ENCODE peak calls at places on chromosome 1, in nine cellular contexts. One of them, this sample, is unnamed.
A peak's percentile ranks its signal among the peaks of the same experiment; 100 is the strongest.

GRCh38 chr1:109531205-109531779 is 8.4 kb upstream of the GPR61 start:
- DNase-seq in uterus: no peak
- DNase-seq in K562: no peak
- DNase-seq in body of pancreas: no peak
- DNase-seq in OCI-LY7: no peak
- DNase-seq in CD8-positive, alpha-beta T cell: no peak
- DNase-seq in upper lobe of left lung: no peak
- DNase-seq in upper lobe of right lung: no peak
- DNase-seq in esophagus muscularis mucosa: no peak
- DNase-seq in this sample: no peak

GRCh38 chr1:9166289-9167235 is 37.7 kb upstream of the GPR157 start:
- DNase-seq in uterus: no peak
- DNase-seq in K562: no peak
- DNase-seq in body of pancreas: no peak
- DNase-seq in OCI-LY7: no peak
- DNase-seq in CD8-positive, alpha-beta T cell: no peak
- DNase-seq in upper lobe of left lung: no peak
- DNase-seq in upper lobe of right lung: no peak
- DNase-seq in esophagus muscularis mucosa: no peak
- DNase-seq in this sample: no peak

GRCh38 chr1:97758589-97759057 is 162.2 kb downstream of the DPYD start:
- DNase-seq in uterus: no peak
- DNase-seq in K562: no peak
- DNase-seq in body of pancreas: no peak
- DNase-seq in OCI-LY7: no peak
- DNase-seq in CD8-positive, alpha-beta T cell: no peak
- DNase-seq in upper lobe of left lung: no peak
- DNase-seq in upper lobe of right lung: no peak
- DNase-seq in esophagus muscularis mucosa: no peak
- DNase-seq in this sample: no peak

GRCh38 chr1:117678246-117678977 is 72.6 kb downstream of the TENT5C start:
- DNase-seq in uterus: no peak
- DNase-seq in K562: no peak
- DNase-seq in body of pancreas: peak; percentile 63
- DNase-seq in OCI-LY7: no peak
- DNase-seq in CD8-positive, alpha-beta T cell: no peak
- DNase-seq in upper lobe of left lung: no peak
- DNase-seq in upper lobe of right lung: no peak
- DNase-seq in esophagus muscularis mucosa: no peak
- DNase-seq in this sample: no peak

GRCh38 chr1:86110451-86111129 is 46.0 kb downstream of the COL24A1 start:
- DNase-seq in uterus: no peak
- DNase-seq in K562: no peak
- DNase-seq in body of pancreas: peak; percentile 4
- DNase-seq in OCI-LY7: no peak
- DNase-seq in CD8-positive, alpha-beta T cell: no peak
- DNase-seq in upper lobe of left lung: no peak
- DNase-seq in upper lobe of right lung: peak; percentile 55
- DNase-seq in esophagus muscularis mucosa: no peak
- DNase-seq in this sample: no peak

GRCh38 chr1:46488343-46489168 is 1.1 kb upstream of the DMBX1 start:
- DNase-seq in uterus: no peak
- DNase-seq in K562: no peak
- DNase-seq in body of pancreas: no peak
- DNase-seq in OCI-LY7: no peak
- DNase-seq in CD8-positive, alpha-beta T cell: no peak
- DNase-seq in upper lobe of left lung: no peak
- DNase-seq in upper lobe of right lung: no peak
- DNase-seq in esophagus muscularis mucosa: no peak
- DNase-seq in this sample: no peak

GRCh38 chr1:183470147-183470960 is 1.9 kb upstream of the SMG7 start:
- DNase-seq in uterus: peak; percentile 81
- DNase-seq in K562: peak; percentile 78
- DNase-seq in body of pancreas: peak; percentile 87
- DNase-seq in OCI-LY7: peak; percentile 85
- DNase-seq in CD8-positive, alpha-beta T cell: peak; percentile 94
- DNase-seq in upper lobe of left lung: peak; percentile 91
- DNase-seq in upper lobe of right lung: peak; percentile 94
- DNase-seq in esophagus muscularis mucosa: peak; percentile 95
- DNase-seq in this sample: peak; percentile 60

GRCh38 chr1:194294006-194294405 is 1107.6 kb upstream of the B3GALT2 start:
- DNase-seq in uterus: no peak
- DNase-seq in K562: no peak
- DNase-seq in body of pancreas: no peak
- DNase-seq in OCI-LY7: no peak
- DNase-seq in CD8-positive, alpha-beta T cell: no peak
- DNase-seq in upper lobe of left lung: no peak
- DNase-seq in upper lobe of right lung: no peak
- DNase-seq in esophagus muscularis mucosa: no peak
- DNase-seq in this sample: no peak

GRCh38 chr1:41221995-41222991 is 19.8 kb downstream of the SCMH1 start:
- DNase-seq in uterus: no peak
- DNase-seq in K562: no peak
- DNase-seq in body of pancreas: no peak
- DNase-seq in OCI-LY7: no peak
- DNase-seq in CD8-positive, alpha-beta T cell: no peak
- DNase-seq in upper lobe of left lung: no peak
- DNase-seq in upper lobe of right lung: no peak
- DNase-seq in esophagus muscularis mucosa: no peak
- DNase-seq in this sample: no peak

GRCh38 chr1:44696789-44697188 is 22.3 kb downstream of the ARMH1 start:
- DNase-seq in uterus: no peak
- DNase-seq in K562: no peak
- DNase-seq in body of pancreas: no peak
- DNase-seq in OCI-LY7: peak; percentile 73
- DNase-seq in CD8-positive, alpha-beta T cell: peak; percentile 46
- DNase-seq in upper lobe of left lung: peak; percentile 48
- DNase-seq in upper lobe of right lung: no peak
- DNase-seq in esophagus muscularis mucosa: no peak
- DNase-seq in this sample: no peak

GRCh38 chr1:63757334-63757733 is 16.5 kb upstream of the ROR1 start:
- DNase-seq in uterus: no peak
- DNase-seq in K562: no peak
- DNase-seq in body of pancreas: no peak
- DNase-seq in OCI-LY7: no peak
- DNase-seq in CD8-positive, alpha-beta T cell: no peak
- DNase-seq in upper lobe of left lung: no peak
- DNase-seq in upper lobe of right lung: no peak
- DNase-seq in esophagus muscularis mucosa: no peak
- DNase-seq in this sample: no peak

GRCh38 chr1:110508038-110508437 is 10.9 kb downstream of the KCNA10 start:
- DNase-seq in uterus: no peak
- DNase-seq in K562: no peak
- DNase-seq in body of pancreas: no peak
- DNase-seq in OCI-LY7: no peak
- DNase-seq in CD8-positive, alpha-beta T cell: no peak
- DNase-seq in upper lobe of left lung: peak; percentile 69
- DNase-seq in upper lobe of right lung: peak; percentile 87
- DNase-seq in esophagus muscularis mucosa: no peak
- DNase-seq in this sample: no peak

GRCh38 chr1:14027099-14027498 is 327.1 kb downstream of the PRDM2 start:
- DNase-seq in uterus: no peak
- DNase-seq in K562: no peak
- DNase-seq in body of pancreas: no peak
- DNase-seq in OCI-LY7: no peak
- DNase-seq in CD8-positive, alpha-beta T cell: no peak
- DNase-seq in upper lobe of left lung: no peak
- DNase-seq in upper lobe of right lung: no peak
- DNase-seq in esophagus muscularis mucosa: peak; percentile 55
- DNase-seq in this sample: no peak

GRCh38 chr1:56097713-56098112 is 481.6 kb downstream of the PLPP3 start:
- DNase-seq in uterus: no peak
- DNase-seq in K562: no peak
- DNase-seq in body of pancreas: no peak
- DNase-seq in OCI-LY7: no peak
- DNase-seq in CD8-positive, alpha-beta T cell: no peak
- DNase-seq in upper lobe of left lung: no peak
- DNase-seq in upper lobe of right lung: no peak
- DNase-seq in esophagus muscularis mucosa: no peak
- DNase-seq in this sample: no peak

GRCh38 chr1:162991444-162991843 is 77.7 kb upstream of the RGS4 start:
- DNase-seq in uterus: no peak
- DNase-seq in K562: no peak
- DNase-seq in body of pancreas: no peak
- DNase-seq in OCI-LY7: no peak
- DNase-seq in CD8-positive, alpha-beta T cell: no peak
- DNase-seq in upper lobe of left lung: no peak
- DNase-seq in upper lobe of right lung: no peak
- DNase-seq in esophagus muscularis mucosa: no peak
- DNase-seq in this sample: no peak

GRCh38 chr1:162993866-162994265 is 75.3 kb upstream of the RGS4 start:
- DNase-seq in uterus: no peak
- DNase-seq in K562: no peak
- DNase-seq in body of pancreas: no peak
- DNase-seq in OCI-LY7: no peak
- DNase-seq in CD8-positive, alpha-beta T cell: no peak
- DNase-seq in upper lobe of left lung: no peak
- DNase-seq in upper lobe of right lung: no peak
- DNase-seq in esophagus muscularis mucosa: no peak
- DNase-seq in this sample: no peak

GRCh38 chr1:162990665-162991064 is 78.5 kb upstream of the RGS4 start:
- DNase-seq in uterus: no peak
- DNase-seq in K562: no peak
- DNase-seq in body of pancreas: no peak
- DNase-seq in OCI-LY7: no peak
- DNase-seq in CD8-positive, alpha-beta T cell: no peak
- DNase-seq in upper lobe of left lung: no peak
- DNase-seq in upper lobe of right lung: no peak
- DNase-seq in esophagus muscularis mucosa: no peak
- DNase-seq in this sample: no peak

GRCh38 chr1:162994921-162995320 is 74.2 kb upstream of the RGS4 start:
- DNase-seq in uterus: no peak
- DNase-seq in K562: no peak
- DNase-seq in body of pancreas: no peak
- DNase-seq in OCI-LY7: no peak
- DNase-seq in CD8-positive, alpha-beta T cell: no peak
- DNase-seq in upper lobe of left lung: no peak
- DNase-seq in upper lobe of right lung: no peak
- DNase-seq in esophagus muscularis mucosa: no peak
- DNase-seq in this sample: no peak

GRCh38 chr1:162992945-162993344 is 76.2 kb upstream of the RGS4 start:
- DNase-seq in uterus: no peak
- DNase-seq in K562: no peak
- DNase-seq in body of pancreas: no peak
- DNase-seq in OCI-LY7: no peak
- DNase-seq in CD8-positive, alpha-beta T cell: no peak
- DNase-seq in upper lobe of left lung: no peak
- DNase-seq in upper lobe of right lung: no peak
- DNase-seq in esophagus muscularis mucosa: no peak
- DNase-seq in this sample: no peak
- H3K4me1 ChIP-seq in uterus: no peaks in the 10 kb centered on the region
- H3K4me1 ChIP-seq in K562: no peaks in the 10 kb centered on the region
- H3K4me1 ChIP-seq in body of pancreas: no peaks in the 10 kb centered on the region
- H3K4me1 ChIP-seq in OCI-LY7: no peaks in the 10 kb centered on the region
- H3K4me1 ChIP-seq in CD8-positive, alpha-beta T cell: no peaks in the 10 kb centered on the region
- H3K4me1 ChIP-seq in upper lobe of left lung: no peaks in the 10 kb centered on the region
- H3K4me1 ChIP-seq in upper lobe of right lung: no peaks in the 10 kb centered on the region
- H3K4me1 ChIP-seq in esophagus muscularis mucosa: no peaks in the 10 kb centered on the region
- H3K4me1 ChIP-seq in this sample: peaks cover 8% of the 10 kb centered on the region

DNA sequence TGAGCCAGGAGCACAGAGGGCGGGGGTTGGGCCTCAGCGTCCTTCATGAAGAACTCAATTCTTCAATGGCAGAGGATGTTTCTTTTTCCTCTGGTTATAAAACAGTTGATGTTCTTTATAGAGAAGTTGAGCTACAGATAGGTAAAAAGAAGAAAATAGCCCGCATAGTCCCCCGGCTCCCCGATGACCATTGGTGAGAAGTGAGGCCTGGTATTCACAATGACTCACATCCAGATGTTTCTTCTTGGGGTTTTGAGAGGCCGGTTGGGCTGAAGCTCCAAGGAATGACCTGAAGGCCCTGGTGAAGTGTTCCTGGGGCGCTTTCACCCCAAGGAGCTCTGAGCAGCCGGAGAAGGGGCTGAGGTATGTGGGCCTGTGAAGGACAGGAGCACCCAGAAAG is 444.4 kb downstream of the CAMTA1 start:
- DNase-seq in uterus: no peak
- DNase-seq in K562: no peak
- DNase-seq in body of pancreas: no peak
- DNase-seq in OCI-LY7: no peak
- DNase-seq in CD8-positive, alpha-beta T cell: no peak
- DNase-seq in upper lobe of left lung: no peak
- DNase-seq in upper lobe of right lung: no peak
- DNase-seq in esophagus muscularis mucosa: peak; percentile 78
- DNase-seq in this sample: no peak
- H3K27ac ChIP-seq in uterus: no peak overlapping the region
- H3K27ac ChIP-seq in K562: no peak overlapping the region
- H3K27ac ChIP-seq in body of pancreas: no peak overlapping the region
- H3K27ac ChIP-seq in OCI-LY7: no peak overlapping the region
- H3K27ac ChIP-seq in CD8-positive, alpha-beta T cell: no peak overlapping the region
- H3K27ac ChIP-seq in upper lobe of left lung: no peak overlapping the region
- H3K27ac ChIP-seq in upper lobe of right lung: no peak overlapping the region
- H3K27ac ChIP-seq in esophagus muscularis mucosa: no peak overlapping the region
- H3K27ac ChIP-seq in this sample: no peak overlapping the region

GRCh38 chr1:244857761-244858160 is 6.6 kb downstream of the HNRNPU start:
- DNase-seq in uterus: no peak
- DNase-seq in K562: no peak
- DNase-seq in body of pancreas: no peak
- DNase-seq in OCI-LY7: no peak
- DNase-seq in CD8-positive, alpha-beta T cell: no peak
- DNase-seq in upper lobe of left lung: no peak
- DNase-seq in upper lobe of right lung: no peak
- DNase-seq in esophagus muscularis mucosa: no peak
- DNase-seq in this sample: no peak
- H3K4me1 ChIP-seq in uterus: peaks cover 18% of the 10 kb centered on the region
- H3K4me1 ChIP-seq in K562: peaks cover 7% of the 10 kb centered on the region
- H3K4me1 ChIP-seq in body of pancreas: peaks cover 61% of the 10 kb centered on the region
- H3K4me1 ChIP-seq in OCI-LY7: peaks cover 48% of the 10 kb centered on the region
- H3K4me1 ChIP-seq in CD8-positive, alpha-beta T cell: peaks cover 89% of the 10 kb centered on the region
- H3K4me1 ChIP-seq in upper lobe of left lung: peaks cover 86% of the 10 kb centered on the region
- H3K4me1 ChIP-seq in upper lobe of right lung: peaks cover 62% of the 10 kb centered on the region
- H3K4me1 ChIP-seq in esophagus muscularis mucosa: peaks cover 83% of the 10 kb centered on the region
- H3K4me1 ChIP-seq in this sample: peaks cover 16% of the 10 kb centered on the region

DNA sequence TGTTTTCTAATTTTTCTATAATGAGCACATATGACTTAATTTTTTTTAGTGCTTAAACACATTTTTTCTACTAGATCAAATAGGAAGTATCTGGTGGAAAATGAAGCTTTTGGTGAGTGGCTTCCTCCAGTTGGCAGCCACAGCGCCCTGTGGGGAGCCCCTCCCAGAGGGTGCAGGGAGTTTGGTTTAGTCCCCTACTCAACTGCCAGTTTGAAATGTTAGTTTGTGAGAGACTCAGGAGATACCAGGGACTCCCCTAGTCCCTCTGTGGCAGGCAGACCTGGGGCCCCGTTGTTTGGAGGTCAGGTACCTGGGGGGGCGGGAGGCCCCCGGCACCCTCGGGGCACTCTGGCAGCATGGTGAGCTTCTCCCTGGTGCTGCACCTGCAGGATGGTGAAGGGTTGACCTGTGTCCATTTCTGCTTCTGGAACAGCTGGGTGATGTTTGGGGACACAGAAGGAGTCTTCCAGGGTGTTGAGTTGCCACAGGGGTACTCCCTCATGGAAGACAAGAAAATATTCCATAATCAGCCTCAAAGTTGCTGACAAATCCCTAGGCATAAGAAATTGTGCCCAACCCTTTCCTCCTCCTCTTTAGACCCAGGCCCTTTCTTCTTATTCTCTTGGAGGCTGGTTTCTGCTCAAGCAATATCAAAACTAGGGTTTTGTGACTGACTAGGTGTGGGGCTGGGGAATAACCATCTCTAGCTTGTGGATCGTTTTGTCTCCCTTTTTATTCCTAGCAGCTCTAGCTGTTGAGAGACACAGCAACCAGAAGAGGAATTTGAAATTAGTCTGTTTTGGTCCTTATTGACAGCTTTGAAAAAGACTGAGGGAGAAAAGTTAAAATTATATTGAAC is 91.6 kb downstream of the ABCA4 start:
- DNase-seq in uterus: no peak
- DNase-seq in K562: no peak
- DNase-seq in body of pancreas: no peak
- DNase-seq in OCI-LY7: no peak
- DNase-seq in CD8-positive, alpha-beta T cell: no peak
- DNase-seq in upper lobe of left lung: no peak
- DNase-seq in upper lobe of right lung: no peak
- DNase-seq in esophagus muscularis mucosa: no peak
- DNase-seq in this sample: no peak
- H3K27ac ChIP-seq in uterus: no peak overlapping the region
- H3K27ac ChIP-seq in K562: no peak overlapping the region
- H3K27ac ChIP-seq in body of pancreas: no peak overlapping the region
- H3K27ac ChIP-seq in OCI-LY7: no peak overlapping the region
- H3K27ac ChIP-seq in CD8-positive, alpha-beta T cell: no peak overlapping the region
- H3K27ac ChIP-seq in upper lobe of left lung: no peak overlapping the region
- H3K27ac ChIP-seq in upper lobe of right lung: no peak overlapping the region
- H3K27ac ChIP-seq in esophagus muscularis mucosa: no peak overlapping the region
- H3K27ac ChIP-seq in this sample: no peak overlapping the region

This sample was measured in SJSA1.